ENCODE peak calls at places on chromosomes 4 and X, in nine cellular contexts. S is GM12878, Z is choroid plexus epithelial cell, G is fibroblast of mammary gland, V is tibial nerve, E is OCI-LY7, Y is AG09309, J is tibial artery, K is upper lobe of right lung. P is an unnamed sample.

GRCh38 chr4:182827981-182828677 is 89.1 kb downstream of the DCTD start:
- DNase-seq in S (no peak), G (no peak), Y (no peak), Z (no peak), K (no peak), J (no peak), E (no peak), V (no peak), P (no peak)

GRCh38 chrX:13050151-13050550 is 5.7 kb upstream of the FAM9C start:
- DNase-seq in G (no peak), J (no peak), E (no peak), K (no peak), Y (no peak), S (no peak), Z (no peak), V (no peak), P (no peak)

GRCh38 chr4:104394409-104394813 is 100.3 kb downstream of the CXXC4 start:
- DNase-seq in Y (no peak), K (no peak), E (no peak), J (no peak), G (no peak), S (no peak), V (no peak), Z (no peak), P (no peak)

GRCh38 chr4:114694770-114695169 is 96.2 kb downstream of the UGT8 start:
- DNase-seq in E (peak; percentile 61), Y (peak; percentile 1), S (peak; percentile 11), Z (peak; percentile 58), V (no peak), J (no peak), K (no peak), G (peak; percentile 43), P (peak; percentile 49)

GRCh38 chrX:154396948-154397887 is 959 bp upstream of the RPL10 start:
- DNase-seq in E (peak; percentile 61), G (peak; percentile 64), Z (peak; percentile 53), J (peak; percentile 75), V (peak; percentile 52), Y (no peak), K (peak; percentile 91), S (no peak), P (peak; percentile 55)

GRCh38 chrX:145190801-145191389 is 56.4 kb upstream of the SPANXN1 start:
- DNase-seq in J (no peak), K (no peak), Y (no peak), S (no peak), V (no peak), E (peak; percentile 1), G (peak; percentile 3), Z (peak; percentile 4), P (peak; percentile 8)

GRCh38 chr4:108683479-108683878 is 33.1 kb downstream of the OSTC start:
- DNase-seq in J (no peak), S (no peak), K (no peak), V (peak; percentile 13), G (peak; percentile 56), Z (peak; percentile 74), Y (no peak), E (peak; percentile 40), P (peak; percentile 52)

GRCh38 chrX:11890843-11891514 is 132.9 kb downstream of the MSL3 start:
- DNase-seq in Z (no peak), J (peak; percentile 19), G (peak; percentile 45), K (peak; percentile 59), V (peak; percentile 4), S (no peak), E (no peak), Y (no peak), P (peak; percentile 12)

GRCh38 chr4:15024386-15024785 is 22.1 kb downstream of the CPEB2 start:
- DNase-seq in J (no peak), Y (no peak), E (no peak), K (no peak), V (no peak), G (no peak), S (no peak), Z (peak; percentile 69), P (peak; percentile 41)

GRCh38 chr4:141410839-141411238 is 190.1 kb downstream of the ZNF330 start:
- DNase-seq in Y (peak; percentile 25), G (no peak), E (no peak), Z (no peak), S (no peak), K (no peak), V (no peak), J (no peak), P (peak; percentile 53)

GRCh38 chrX:98501441-98501840 is 1617.7 kb downstream of the RPA4 start:
- DNase-seq in G (no peak), K (no peak), E (no peak), V (no peak), J (no peak), S (no peak), Y (no peak), Z (no peak), P (no peak)

GRCh38 chr4:150178161-150178560 is 99.9 kb downstream of the DCLK2 start:
- DNase-seq in E (no peak), G (no peak), V (no peak), S (no peak), Z (peak; percentile 17), K (no peak), Y (peak; percentile 41), J (no peak), P (peak; percentile 34)

GRCh38 chr4:15327311-15328298 is 100.2 kb upstream of the C1QTNF7 start:
- DNase-seq in V (peak; percentile 21), Z (peak; percentile 65), S (no peak), E (no peak), K (no peak), J (no peak), G (peak; percentile 98), Y (peak; percentile 87), P (peak; percentile 63)

GRCh38 chr4:156197216-156197615 is 243.6 kb upstream of the CTSO start:
- DNase-seq in Y (no peak), Z (no peak), V (no peak), E (no peak), K (no peak), G (no peak), J (no peak), S (no peak), P (no peak)

DNA sequence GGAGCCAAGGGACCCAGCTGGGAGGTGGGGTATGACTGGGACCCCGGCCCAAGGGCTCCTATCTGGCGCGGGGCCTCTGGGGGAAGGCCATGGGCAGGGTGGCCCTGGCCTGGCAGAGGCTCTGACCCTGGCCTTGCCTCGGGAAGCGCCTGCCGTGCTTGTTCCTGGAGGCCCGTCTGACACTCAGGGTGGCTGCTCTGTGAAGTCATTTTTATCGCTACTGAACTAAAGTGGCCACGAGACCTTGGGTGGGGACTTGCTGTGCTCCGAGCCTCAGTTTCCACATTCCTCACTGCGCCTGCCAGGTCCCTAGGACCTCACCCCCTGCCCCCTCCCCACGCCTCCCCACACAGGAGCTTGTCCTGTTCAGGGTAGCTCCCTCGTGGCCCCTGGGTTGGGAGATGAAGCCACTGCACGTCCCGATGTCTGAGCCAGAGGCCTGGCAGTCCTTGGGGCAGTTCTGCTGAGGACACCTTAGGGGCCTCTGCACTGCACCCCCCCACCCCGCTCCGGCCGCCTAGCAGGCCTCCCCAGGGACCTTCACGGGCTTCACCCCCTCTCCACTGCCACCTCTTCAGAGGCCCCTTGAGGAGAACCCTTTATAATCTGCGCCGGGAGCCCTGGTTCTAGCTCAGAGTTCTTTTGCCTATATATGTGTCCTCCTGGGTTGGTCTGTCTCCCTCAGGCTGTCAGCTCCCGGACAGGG is 639 bp upstream of the SORCS2 start:
- DNase-seq in E (no peak), G (no peak), S (no peak), K (peak; percentile 67), Y (no peak), V (no peak), Z (no peak), J (peak; percentile 15), P (no peak)
- TF ChIP-seq CTCF in E (no peak), G (no peak), S (no peak), K (no peak), Y (no peak), V (no peak), Z (no peak), J (no peak), P (no peak)

GRCh38 chr4:100190643-100191600 is 654 bp upstream of the DDIT4L start:
- DNase-seq in S (no peak), G (peak; percentile 79), Y (no peak), V (no peak), J (no peak), E (no peak), K (no peak), Z (peak; percentile 53), P (peak; percentile 70)
- H3K4me3 ChIP-seq in S (no peak overlapping the region), G (peak overlapping the region; percentile 55), Y (peak overlapping the region; percentile 63), V (peak overlapping the region; percentile 85), J (peak overlapping the region; percentile 90), E (no peak overlapping the region), K (peak overlapping the region; percentile 67), Z (peak overlapping the region; percentile 59), P (peak overlapping the region; percentile 72)

GRCh38 chr4:125313497-125313896 is 1.3 kb upstream of the FAT4 start:
- DNase-seq in Z (peak; percentile 95), K (no peak), V (peak; percentile 86), E (peak; percentile 57), J (no peak), Y (peak; percentile 75), G (peak; percentile 93), S (no peak), P (peak; percentile 95)
- TF ChIP-seq CTCF in Z (peak; percentile 85), K (peak; percentile 78), V (peak; percentile 58), E (peak; percentile 90), J (peak; percentile 96), Y (peak; percentile 83), G (peak; percentile 92), S (peak; percentile 73), P (peak; percentile 81)

GRCh38 chr4:88817740-88818139 is 120.1 kb upstream of the NAP1L5 start:
- DNase-seq in V (no peak), Y (no peak), J (no peak), G (no peak), E (no peak), K (no peak), Z (no peak), S (no peak), P (no peak)

GRCh38 chr4:88822034-88822433 is 124.4 kb upstream of the NAP1L5 start:
- DNase-seq in J (no peak), G (no peak), K (no peak), Z (no peak), V (no peak), S (no peak), E (no peak), Y (no peak), P (no peak)

GRCh38 chr4:88823058-88823919 is 125.7 kb upstream of the NAP1L5 start:
- DNase-seq in V (peak; percentile 85), Z (peak; percentile 99), K (peak; percentile 89), J (peak; percentile 94), G (peak; percentile 97), E (no peak), S (peak; percentile 57), Y (peak; percentile 86), P (peak; percentile 97)

GRCh38 chr4:88818650-88819470 is 121.2 kb upstream of the NAP1L5 start:
- DNase-seq in G (peak; percentile 64), K (no peak), V (peak; percentile 46), Y (no peak), Z (peak; percentile 75), E (peak; percentile 16), J (peak; percentile 47), S (peak; percentile 15), P (peak; percentile 74)

DNA sequence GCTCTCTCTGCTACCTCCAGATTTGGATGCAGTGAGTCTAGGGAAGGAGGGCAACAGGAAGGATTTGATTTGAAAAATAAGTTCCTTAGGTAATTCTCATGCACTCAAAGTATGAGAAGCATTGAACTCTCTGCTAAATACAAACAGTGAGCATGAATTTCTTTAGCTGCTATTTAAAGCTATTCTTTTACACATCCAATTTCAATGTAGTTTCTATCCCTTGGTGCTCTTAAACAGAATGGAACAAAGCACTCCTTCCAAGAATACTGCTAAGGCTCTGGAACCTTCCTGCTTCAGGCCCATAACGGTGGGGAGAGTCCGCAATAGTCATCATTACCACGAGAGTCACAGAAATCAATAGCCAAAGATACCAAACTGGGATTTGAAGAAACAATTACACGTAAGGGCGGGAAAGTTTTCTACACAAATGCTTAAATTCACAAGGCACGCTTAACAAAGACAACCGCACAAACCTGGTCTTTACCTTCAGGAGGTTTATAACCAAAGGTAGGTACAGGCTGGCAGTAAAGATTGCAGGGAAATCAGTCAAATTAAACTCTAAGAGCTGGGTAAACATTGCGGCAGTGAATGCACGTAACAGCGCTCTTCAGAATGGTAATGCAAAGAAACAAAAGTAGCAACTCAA is 123.2 kb upstream of the NAP1L5 start:
- DNase-seq in V (no peak), Y (no peak), Z (no peak), K (no peak), G (no peak), J (no peak), E (no peak), S (no peak), P (no peak)
- H3K4me3 ChIP-seq in V (peak overlapping the region; percentile 24), Y (no peak overlapping the region), Z (peak overlapping the region; percentile 68), K (peak overlapping the region; percentile 65), G (peak overlapping the region; percentile 17), J (peak overlapping the region; percentile 58), E (no peak overlapping the region), S (no peak overlapping the region), P (peak overlapping the region; percentile 52)

P was measured in fibroblast of the aortic adventitia.